ENCODE peak calls at places on chromosome X, in six cellular contexts. W, B, Y, U, C and X are unnamed samples.

GRCh38 chrX:45070116-45071007 is 130.3 kb downstream of the DIPK2B start:
- DNase-seq in W (no peak), B (no peak), Y (peak), U (no peak), C (no peak), X (peak)

GRCh38 chrX:149469406-149469805 is 35.7 kb downstream of the IDS start:
- DNase-seq in W (no peak), B (no peak), Y (no peak), U (no peak), C (no peak), X (no peak)

GRCh38 chrX:19888419-19888879 is 1.0 kb upstream of the SH3KBP1 start:
- DNase-seq in W (peak), B (no peak), Y (peak), U (no peak), C (no peak), X (peak)

GRCh38 chrX:100410083-100410590 is at the start of gene PCDH19:
- DNase-seq in W (no peak), B (peak), Y (peak), U (peak), C (no peak), X (peak)

GRCh38 chrX:151702741-151703352 is 7.6 kb downstream of the PRRG3 start:
- DNase-seq in W (no peak), B (no peak), Y (no peak), U (no peak), C (no peak), X (no peak)

GRCh38 chrX:110204986-110205385 is 112.9 kb downstream of the AMMECR1 start:
- DNase-seq in W (no peak), B (no peak), Y (peak), U (no peak), C (no peak), X (peak)

GRCh38 chrX:100663651-100664050 is 19.7 kb downstream of the SRPX2 start:
- DNase-seq in W (no peak), B (no peak), Y (no peak), U (no peak), C (no peak), X (no peak)

GRCh38 chrX:70044541-70045245 is 5.0 kb downstream of the AWAT2 start:
- DNase-seq in W (no peak), B (no peak), Y (peak), U (no peak), C (no peak), X (no peak)

GRCh38 chrX:114210879-114211278 is 373.0 kb upstream of the HTR2C start:
- DNase-seq in W (no peak), B (no peak), Y (no peak), U (no peak), C (no peak), X (no peak)

GRCh38 chrX:13007519-13008188 is 32.7 kb downstream of the TMSB4X start:
- DNase-seq in W (no peak), B (no peak), Y (peak), U (no peak), C (no peak), X (no peak)

GRCh38 chrX:110734894-110735541 is 60.6 kb downstream of the CHRDL1 start:
- DNase-seq in W (no peak), B (no peak), Y (peak), U (no peak), C (peak), X (peak)

GRCh38 chrX:56759736-56760409 is 30.8 kb downstream of the NBDY start:
- DNase-seq in W (no peak), B (no peak), Y (no peak), U (no peak), C (no peak), X (no peak)

GRCh38 chrX:151825927-151826471 is 86.7 kb upstream of the MAGEA4 start:
- DNase-seq in W (no peak), B (no peak), Y (peak), U (no peak), C (peak), X (peak)

GRCh38 chrX:135480076-135480475 is 40.4 kb upstream of the INTS6L start:
- DNase-seq in W (no peak), B (no peak), Y (no peak), U (no peak), C (no peak), X (no peak)

GRCh38 chrX:129360175-129360574 is 163.1 kb downstream of the SMARCA1 start:
- DNase-seq in W (peak), B (peak), Y (peak), U (peak), C (peak), X (peak)

GRCh38 chrX:23804578-23804977 is 21.6 kb downstream of the SAT1 start:
- DNase-seq in W (no peak), B (no peak), Y (no peak), U (no peak), C (no peak), X (no peak)
- H2AFZ ChIP-seq in W (peak), B (no peak), Y (no peak), U (no peak), C (no peak), X (no peak)

GRCh38 chrX:40172169-40172979 is 74.6 kb upstream of the BCOR start:
- DNase-seq in W (no peak), B (peak), Y (peak), U (peak), C (peak), X (peak)

GRCh38 chrX:40172980-40173661 is 75.4 kb upstream of the BCOR start:
- DNase-seq in W (no peak), B (no peak), Y (no peak), U (no peak), C (no peak), X (peak)

GRCh38 chrX:40174594-40175415 is 77.0 kb upstream of the BCOR start:
- DNase-seq in W (no peak), B (peak), Y (no peak), U (peak), C (peak), X (peak)

GRCh38 chrX:40175416-40176255 is 77.9 kb upstream of the BCOR start:
- DNase-seq in W (no peak), B (peak), Y (no peak), U (peak), C (peak), X (peak)

GRCh38 chrX:40173662-40174593 is 76.2 kb upstream of the BCOR start:
- DNase-seq in W (no peak), B (peak), Y (no peak), U (peak), C (peak), X (peak)
- H3K9ac ChIP-seq in W (no peak), B (peak), Y (no peak), U (peak), C (no peak), X (peak)

DNA sequence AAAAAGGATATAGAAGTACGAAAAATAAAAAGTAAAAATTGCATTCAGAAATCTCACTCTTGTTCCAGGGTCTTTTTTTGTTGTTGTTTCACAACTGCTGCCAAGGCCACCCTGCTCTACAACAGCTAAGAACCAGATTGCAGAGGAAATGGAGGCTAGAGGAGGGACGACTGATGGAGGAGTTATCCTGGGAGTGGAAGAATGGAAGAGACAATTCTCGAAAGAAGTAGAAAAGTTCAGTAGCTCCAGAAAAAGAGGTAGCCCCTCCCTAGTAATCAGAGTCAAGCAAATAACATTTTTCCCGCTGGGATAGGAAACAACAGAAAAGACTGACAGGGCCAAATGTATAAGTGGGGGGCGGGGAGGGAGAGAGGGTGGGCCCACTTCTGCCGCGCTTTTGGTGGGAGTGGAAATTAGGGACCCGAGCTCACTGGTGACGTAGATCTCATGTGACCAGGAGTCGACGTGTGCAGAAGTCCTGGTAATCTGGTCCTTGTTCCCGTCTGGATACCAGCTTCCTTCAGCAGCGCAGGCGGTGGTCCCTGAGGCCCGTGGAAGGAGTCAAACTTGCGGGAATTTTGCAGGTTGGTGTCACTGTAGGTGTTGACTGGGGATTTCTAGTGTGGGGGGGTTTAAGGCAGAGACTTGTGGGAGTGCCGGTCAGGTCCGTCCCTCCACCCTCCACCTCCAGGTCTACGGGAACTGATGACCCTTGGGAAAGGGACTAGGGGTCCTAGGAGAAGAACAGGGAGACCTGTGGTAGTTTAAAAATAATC is at the start of gene TCEAL9:
- DNase-seq in W (no peak), B (peak), Y (peak), U (no peak), C (peak), X (peak)
- H3K23ac ChIP-seq in W (no peak), B (no peak), Y (peak), U (no peak), C (no peak), X (peak)

GRCh38 chrX:120781416-120781815 is 94.2 kb downstream of the CT47B1 start:
- DNase-seq in W (no peak), B (no peak), Y (no peak), U (no peak), C (no peak), X (peak)
- H2AFZ ChIP-seq in W (no peak), B (no peak), Y (no peak), U (no peak), C (no peak), X (no peak)

DNA sequence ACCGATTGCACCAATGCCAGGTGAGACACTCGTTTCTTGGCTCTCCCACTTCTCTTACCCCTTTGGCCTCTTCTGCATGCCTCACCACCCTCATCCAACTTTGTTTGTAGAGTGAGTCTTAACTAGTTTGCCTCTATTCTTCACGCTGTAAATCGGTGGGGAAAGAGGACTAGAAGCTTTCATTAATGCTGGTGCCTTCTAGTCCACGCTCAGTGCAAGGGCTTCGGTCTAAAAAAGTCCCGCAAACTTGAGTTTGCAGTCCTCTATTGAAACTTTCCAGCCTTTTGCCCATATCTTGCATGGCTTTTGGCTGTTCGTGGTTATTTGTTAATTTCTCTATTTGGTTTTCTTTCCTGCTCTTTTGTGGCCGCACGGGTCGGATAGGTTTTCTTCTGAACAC is 838 bp downstream of the DACH2 start:
- DNase-seq in W (no peak), B (no peak), Y (no peak), U (no peak), C (no peak), X (no peak)
- H3K9ac ChIP-seq in W (no peak), B (no peak), Y (no peak), U (no peak), C (no peak), X (no peak)

GRCh38 chrX:276588-277171 is 4.5 kb upstream of the PLCXD1 start:
- DNase-seq in W (no peak), B (no peak), Y (peak), U (no peak), C (peak), X (peak)
- H3K23ac ChIP-seq in W (peak), B (no peak), Y (peak), U (no peak), C (no peak), X (peak)

GRCh38 chrX:50188859-50189258 is 11.9 kb downstream of the AKAP4 start:
- DNase-seq in W (no peak), B (no peak), Y (no peak), U (no peak), C (no peak), X (peak)
- H2AFZ ChIP-seq in W (peak), B (no peak), Y (no peak), U (no peak), C (no peak), X (no peak)

GRCh38 chrX:37910186-37910585 is 62.8 kb upstream of the DYNLT3 start:
- DNase-seq in W (no peak), B (no peak), Y (no peak), U (no peak), C (no peak), X (no peak)

GRCh38 chrX:37906357-37906756 is 59.0 kb upstream of the DYNLT3 start:
- DNase-seq in W (no peak), B (no peak), Y (no peak), U (no peak), C (no peak), X (no peak)

GRCh38 chrX:37904833-37905232 is 57.5 kb upstream of the DYNLT3 start:
- DNase-seq in W (no peak), B (no peak), Y (no peak), U (no peak), C (no peak), X (no peak)

GRCh38 chrX:37905436-37906147 is 58.2 kb upstream of the DYNLT3 start:
- DNase-seq in W (peak), B (peak), Y (peak), U (peak), C (no peak), X (peak)
- H3K9ac ChIP-seq in W (peak), B (no peak), Y (no peak), U (no peak), C (no peak), X (peak)

DNA sequence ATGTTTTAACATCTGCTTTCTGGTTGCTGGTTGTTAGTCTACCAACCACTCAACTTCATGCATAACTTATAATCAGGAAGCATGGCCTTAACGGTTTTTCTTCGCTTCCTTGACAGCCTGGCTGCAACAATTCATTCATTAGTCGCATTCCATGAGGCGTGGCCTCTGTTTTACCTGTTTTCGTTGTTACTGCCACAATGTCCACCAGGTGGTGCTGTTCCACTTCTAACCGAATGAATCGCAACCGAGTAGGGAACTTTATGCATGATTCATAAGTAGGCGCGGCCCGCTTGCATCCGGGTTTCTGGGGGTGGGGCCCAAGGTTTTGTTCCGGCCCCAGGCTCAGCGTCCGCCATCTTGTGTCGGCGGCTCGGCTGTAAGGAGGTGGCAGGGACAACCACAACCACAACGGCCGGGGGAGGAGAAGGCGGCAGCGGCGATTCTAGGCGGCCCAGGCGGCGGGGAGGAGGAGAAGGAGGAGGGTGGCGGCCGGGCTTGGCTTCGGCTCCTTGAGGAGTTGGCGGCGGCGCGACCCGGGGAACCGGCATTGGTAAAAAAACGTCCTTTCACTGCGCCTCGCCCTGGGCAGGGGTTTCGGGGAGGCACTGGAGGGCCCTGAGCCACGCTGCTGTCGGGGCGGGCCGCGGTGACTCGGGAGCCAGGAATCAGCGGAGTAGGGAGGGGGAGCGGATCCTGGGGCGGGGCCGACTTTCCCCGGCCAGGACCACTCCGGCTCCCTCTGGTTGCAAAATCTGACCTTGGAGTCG is at the start of gene UBA1:
- DNase-seq in W (peak), B (peak), Y (peak), U (peak), C (peak), X (peak)
- H3K23ac ChIP-seq in W (peak), B (no peak), Y (peak), U (no peak), C (no peak), X (no peak)

DNA sequence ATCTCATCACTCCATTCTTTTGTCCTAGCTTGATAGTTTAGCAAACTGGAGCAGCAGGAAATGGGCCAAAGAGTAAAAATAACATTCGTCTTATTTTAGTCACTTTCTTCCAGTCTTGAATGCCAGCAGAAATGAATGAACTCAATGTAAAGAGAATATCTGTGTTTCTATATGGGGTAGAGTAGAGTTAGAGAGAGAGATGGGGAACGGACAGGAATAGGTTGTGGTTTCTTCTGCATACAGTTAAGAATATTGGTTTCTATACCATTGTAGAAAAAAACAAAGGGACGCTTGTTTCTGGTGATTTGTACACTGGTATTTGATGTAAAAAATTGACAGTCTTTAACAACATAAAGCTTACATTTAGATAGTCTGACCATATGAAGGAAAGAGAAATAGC is 8.9 kb downstream of the GPR174 start:
- DNase-seq in W (no peak), B (no peak), Y (no peak), U (no peak), C (no peak), X (no peak)
- H2AFZ ChIP-seq in W (no peak), B (no peak), Y (no peak), U (no peak), C (no peak), X (no peak)